ENCODE peak calls at places on chromosome 19, in eight cellular contexts. R is astrocyte of the spinal cord, J is AG10803, Q is brain microvascular endothelial cell, T is fibroblast of pulmonary artery, C is psoas muscle, V is kidney epithelial cell, U is tibial nerve. M is an unnamed sample.

GRCh38 chr19:39398297-39398864 is 7.2 kb downstream of the MED29 start:
- DNase-seq in V (no peak), T (peak; percentile 64), U (peak; percentile 72), Q (peak; percentile 73), R (peak; percentile 80), J (peak; percentile 89), C (peak; percentile 80), M (no peak)

GRCh38 chr19:1206733-1207301 is 1.2 kb downstream of the STK11 start:
- DNase-seq in J (no peak), R (no peak), Q (no peak), T (no peak), U (no peak), V (no peak), C (no peak), M (no peak)

GRCh38 chr19:39342647-39343305 is 555 bp downstream of the SAMD4B start:
- DNase-seq in Q (no peak), T (no peak), V (no peak), U (no peak), J (no peak), C (peak; percentile 41), R (no peak), M (no peak)

GRCh38 chr19:39093761-39094160 is 9.6 kb downstream of the ACP7 start:
- DNase-seq in R (peak; percentile 56), Q (no peak), U (no peak), J (peak; percentile 67), V (no peak), C (no peak), T (peak; percentile 90), M (peak; percentile 23)

GRCh38 chr19:38649305-38650179 is 2.1 kb downstream of the ACTN4 start:
- DNase-seq in V (no peak), U (no peak), C (peak; percentile 52), Q (no peak), T (no peak), J (no peak), R (no peak), M (no peak)

GRCh38 chr19:29917911-29918310 is 24.1 kb upstream of the URI1 start:
- DNase-seq in U (no peak), J (no peak), V (no peak), C (no peak), R (no peak), T (no peak), Q (no peak), M (no peak)

GRCh38 chr19:41774515-41774980 is 19.2 kb downstream of the CEACAM6 start:
- DNase-seq in J (no peak), C (no peak), T (no peak), U (no peak), Q (no peak), V (peak; percentile 10), R (no peak), M (no peak)

GRCh38 chr19:9791552-9792181 is 23.1 kb upstream of the ZNF846 start:
- DNase-seq in V (peak; percentile 74), C (peak; percentile 95), J (peak; percentile 95), Q (peak; percentile 96), R (peak; percentile 97), T (peak; percentile 98), U (peak; percentile 98), M (peak; percentile 76)

GRCh38 chr19:42512743-42513304 is 15.5 kb downstream of the CEACAM1 start:
- DNase-seq in Q (no peak), C (no peak), U (no peak), V (no peak), T (no peak), R (no peak), J (no peak), M (no peak)

GRCh38 chr19:16608290-16608704 is 19.7 kb downstream of the MED26 start:
- DNase-seq in J (peak; percentile 94), C (no peak), V (no peak), U (peak; percentile 84), T (peak; percentile 90), R (peak; percentile 80), Q (peak; percentile 75), M (peak; percentile 90)

GRCh38 chr19:41480336-41480735 is 37.4 kb downstream of the ERICH4 start:
- DNase-seq in T (no peak), J (no peak), U (no peak), R (no peak), V (no peak), Q (no peak), C (no peak), M (no peak)

GRCh38 chr19:3125900-3126524 is 9.8 kb upstream of the GNA15 start:
- DNase-seq in Q (peak; percentile 47), T (peak; percentile 52), J (peak; percentile 30), C (peak; percentile 63), R (no peak), V (no peak), U (no peak), M (no peak)

GRCh38 chr19:44904426-44904994 is 1.1 kb upstream of the APOE start:
- DNase-seq in J (no peak), C (no peak), U (no peak), T (no peak), Q (no peak), V (no peak), R (no peak), M (no peak)
- TF ChIP-seq CTCF in J (peak; percentile 24), C (peak; percentile 5), U (no peak), T (peak; percentile 22), Q (peak; percentile 45), V (no peak), R (peak; percentile 20), M (peak; percentile 7)

GRCh38 chr19:8057545-8058270 is 5.1 kb downstream of the CCL25 start:
- DNase-seq in C (no peak), Q (no peak), R (no peak), T (no peak), V (no peak), U (no peak), J (no peak), M (no peak)

GRCh38 chr19:8054169-8054568 is 1.6 kb downstream of the CCL25 start:
- DNase-seq in Q (no peak), C (no peak), V (no peak), T (no peak), U (no peak), R (no peak), J (no peak), M (no peak)

GRCh38 chr19:8052464-8052859 is at the start of gene CCL25:
- DNase-seq in Q (no peak), C (no peak), V (no peak), U (no peak), R (no peak), T (no peak), J (no peak), M (no peak)

DNA sequence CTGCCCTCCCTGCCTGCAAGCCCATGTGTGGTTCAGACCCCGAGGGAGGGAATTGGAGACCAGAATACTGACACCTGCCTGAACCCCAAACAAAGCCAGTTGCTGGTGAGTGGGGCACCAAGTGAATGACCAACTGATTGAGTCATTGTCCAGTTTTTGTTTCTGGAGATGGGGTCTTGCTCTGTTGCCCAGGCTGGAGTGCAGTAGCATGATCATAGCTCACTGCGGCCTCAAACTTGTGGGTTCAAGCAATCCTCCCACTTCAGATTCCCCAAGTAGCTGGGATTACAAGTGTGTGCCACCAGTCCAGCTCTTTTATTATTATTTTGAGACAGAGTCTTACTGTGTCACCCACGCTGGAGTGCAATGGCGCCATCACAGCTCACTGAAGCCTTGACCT is 4.0 kb downstream of the CCL25 start:
- DNase-seq in R (no peak), J (no peak), U (no peak), T (no peak), V (no peak), Q (no peak), C (no peak), M (no peak)
- H3K4me3 ChIP-seq in R (no peak overlapping the region), J (no peak overlapping the region), U (no peak overlapping the region), T (no peak overlapping the region), V (no peak overlapping the region), Q (no peak overlapping the region), C (no peak overlapping the region), M (no peak overlapping the region)

DNA sequence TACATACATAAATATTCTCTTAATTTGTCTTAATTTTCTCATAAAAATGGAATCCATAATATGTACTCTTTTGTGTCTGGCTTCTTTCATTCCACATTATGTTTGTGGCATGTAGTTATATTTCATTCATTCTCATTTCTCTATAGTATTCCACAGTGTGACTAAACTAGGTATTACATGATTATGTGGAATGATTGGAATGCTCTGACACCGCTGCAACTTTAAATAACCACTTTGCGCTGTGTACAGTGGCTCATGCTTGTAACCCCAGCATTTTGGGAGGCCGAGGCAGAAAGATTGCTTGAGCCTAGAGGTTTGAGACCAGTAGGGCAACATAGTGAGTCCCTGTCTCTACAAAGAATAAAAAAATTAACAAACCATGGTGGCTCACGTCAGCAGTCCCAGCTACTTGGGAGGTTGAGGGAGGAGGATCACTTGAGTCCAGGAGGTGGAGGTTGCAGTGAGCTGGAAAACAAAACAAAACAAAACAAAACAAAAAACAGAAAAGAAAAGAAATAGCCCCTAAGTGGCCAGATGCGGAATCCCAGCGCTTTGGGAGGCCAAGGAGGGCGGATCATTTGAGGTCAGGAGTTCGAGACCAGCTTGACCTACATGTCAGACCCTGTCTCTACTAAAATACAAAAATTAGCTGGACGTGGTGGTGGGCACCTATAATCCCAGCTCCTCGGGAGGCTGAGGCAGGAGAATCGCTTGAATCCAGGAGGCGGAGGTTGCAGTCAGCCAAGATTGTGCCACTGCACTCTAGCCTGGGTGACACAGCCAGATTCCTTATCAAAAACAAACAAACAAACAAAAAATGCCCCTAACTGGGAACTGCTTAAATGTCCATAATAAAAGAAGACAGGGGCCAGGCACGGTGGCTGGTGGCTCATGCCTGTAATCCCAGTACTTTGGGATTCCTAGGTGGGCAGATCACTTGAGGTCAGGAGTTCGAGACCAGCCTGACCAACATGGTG is 8.0 kb upstream of the SAE1 start:
- DNase-seq in C (no peak), U (no peak), R (peak; percentile 71), Q (peak; percentile 65), V (no peak), T (peak; percentile 74), J (peak; percentile 90), M (no peak)
- TF ChIP-seq CTCF in C (no peak), U (no peak), R (no peak), Q (no peak), V (no peak), T (no peak), J (no peak), M (no peak)

GRCh38 chr19:5803441-5803751 is 1.5 kb upstream of the NRTN start:
- DNase-seq in V (no peak), U (no peak), R (no peak), T (no peak), J (no peak), C (no peak), Q (no peak), M (no peak)

GRCh38 chr19:5806133-5806489 is 1.2 kb downstream of the NRTN start:
- DNase-seq in R (no peak), J (no peak), U (no peak), T (no peak), V (no peak), C (no peak), Q (no peak), M (no peak)

GRCh38 chr19:5805465-5806132 is 732 bp downstream of the NRTN start:
- DNase-seq in T (peak; percentile 36), U (peak; percentile 22), R (peak; percentile 26), Q (peak; percentile 33), C (no peak), J (peak; percentile 24), V (no peak), M (no peak)

GRCh38 chr19:5803752-5804515 is 933 bp upstream of the NRTN start:
- DNase-seq in J (peak; percentile 70), V (no peak), C (peak; percentile 82), Q (peak; percentile 72), U (peak; percentile 63), R (peak; percentile 78), T (peak; percentile 84), M (no peak)

GRCh38 chr19:5804516-5805464 is at the start of gene NRTN:
- DNase-seq in Q (no peak), U (no peak), V (no peak), R (no peak), J (no peak), T (no peak), C (no peak), M (no peak)
- H3K4me3 ChIP-seq in Q (no peak within 1 kb of the TSS), U (peak within 1 kb of the TSS; percentile 34), V (peak within 1 kb of the TSS; percentile 10), R (no peak within 1 kb of the TSS), J (no peak within 1 kb of the TSS), T (peak within 1 kb of the TSS; percentile 36), C (peak within 1 kb of the TSS; percentile 43), M (peak within 1 kb of the TSS; percentile 40)

GRCh38 chr19:33407140-33407551 is 33.6 kb downstream of the CEBPG start:
- DNase-seq in Q (no peak), U (no peak), T (no peak), R (no peak), J (no peak), C (no peak), V (no peak), M (no peak)
- TF ChIP-seq CTCF in Q (no peak), U (peak; percentile 24), T (no peak), R (no peak), J (no peak), C (no peak), V (no peak), M (no peak)